ENCODE peak calls at places on chromosomes 16 and 17, in five cellular contexts. X is GM12865, G is AG04450, F is OCI-LY7, H is left lung. D is an unnamed sample.

GRCh38 chr17:17692353-17693252 is 11.3 kb downstream of the RAI1 start:
- DNase-seq in X (no peak), G (no peak), F (no peak), H (no peak), D (no peak)

GRCh38 chr17:76417499-76418143 is 33.2 kb downstream of the SPHK1 start:
- DNase-seq in X (no peak), G (no peak), F (peak), H (no peak), D (no peak)

GRCh38 chr17:49523706-49524472 is 28.8 kb downstream of the NGFR start:
- DNase-seq in X (no peak), G (no peak), F (no peak), H (no peak), D (no peak)

GRCh38 chr16:79390481-79391051 is 210.0 kb downstream of the MAF start:
- DNase-seq in X (no peak), G (no peak), F (no peak), H (no peak), D (no peak)

GRCh38 chr16:85206472-85207356 is 94.4 kb upstream of the CIBAR2 start:
- DNase-seq in X (no peak), G (no peak), F (no peak), H (peak), D (no peak)

GRCh38 chr17:57902117-57902799 is 52.4 kb upstream of the MRPS23 start:
- DNase-seq in X (peak), G (no peak), F (peak), H (no peak), D (no peak)

GRCh38 chr16:88681709-88682451 is 4.4 kb downstream of the SNAI3 start:
- DNase-seq in X (peak), G (no peak), F (peak), H (peak), D (no peak)

GRCh38 chr17:43832168-43832975 is 574 bp downstream of the MPP3 start:
- DNase-seq in X (no peak), G (peak), F (no peak), H (peak), D (no peak)

GRCh38 chr17:6700948-6701307 is 12.2 kb downstream of the SLC13A5 start:
- DNase-seq in X (no peak), G (no peak), F (no peak), H (no peak), D (no peak)

GRCh38 chr16:71254832-71255560 is 24.5 kb upstream of the HYDIN start:
- DNase-seq in X (no peak), G (no peak), F (peak), H (no peak), D (no peak)

GRCh38 chr17:62351176-62351575 is 29.2 kb upstream of the EFCAB3 start:
- DNase-seq in X (no peak), G (no peak), F (no peak), H (no peak), D (no peak)

GRCh38 chr17:76382305-76382802 is 2.1 kb upstream of the SPHK1 start:
- DNase-seq in X (no peak), G (no peak), F (no peak), H (peak), D (no peak)

GRCh38 chr16:11099672-11100195 is 155.4 kb downstream of the CLEC16A start:
- DNase-seq in X (peak), G (no peak), F (peak), H (no peak), D (no peak)

DNA sequence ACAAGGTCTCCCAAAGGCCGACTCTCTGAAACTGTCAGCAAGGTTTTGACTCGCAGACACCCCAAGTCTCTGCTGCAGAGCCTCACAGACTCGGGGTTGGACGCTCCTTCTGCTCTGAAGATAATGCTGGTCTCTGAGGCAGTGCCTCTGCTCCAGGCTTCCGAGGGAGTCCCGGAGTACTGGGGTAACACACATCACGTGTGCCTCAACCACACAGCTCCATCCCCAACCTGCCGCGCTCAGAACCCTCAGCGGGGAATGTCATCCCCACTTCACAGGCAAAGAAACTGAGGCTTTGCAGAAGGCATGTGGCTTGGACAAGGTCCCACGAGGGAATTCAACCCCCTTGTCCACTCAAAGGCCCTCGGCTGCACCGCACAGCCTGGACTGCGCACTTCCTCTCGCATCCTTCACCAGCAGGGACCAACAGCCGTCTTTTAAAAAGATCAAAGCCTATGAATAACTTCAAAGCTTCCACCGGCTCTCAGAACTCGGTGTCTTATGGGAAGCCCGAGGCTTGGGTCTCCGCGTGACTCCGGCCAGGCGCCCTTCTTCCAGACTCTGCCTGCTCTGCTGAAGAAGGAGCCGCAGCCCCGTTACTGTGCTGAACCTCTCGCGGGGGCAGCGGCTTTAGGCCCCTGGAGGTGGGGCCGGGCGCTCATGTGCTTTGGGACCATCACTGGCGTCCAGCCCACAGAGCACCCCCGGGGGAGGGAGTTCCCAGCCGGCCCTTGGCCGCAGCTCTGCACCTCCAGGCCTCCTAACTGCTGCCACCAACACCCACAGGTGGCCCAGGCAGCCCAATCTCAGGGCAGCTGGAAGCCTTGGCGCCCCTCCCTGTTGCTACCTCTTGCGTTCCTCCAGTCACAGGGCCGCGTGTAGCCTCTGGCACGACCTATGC is 2.2 kb downstream of the TMEM204 start:
- DNase-seq in X (no peak), G (no peak), F (no peak), H (no peak), D (no peak)
- H3K4me3 ChIP-seq in X (no peak), G (peak), F (no peak), H (peak), D (peak)

DNA sequence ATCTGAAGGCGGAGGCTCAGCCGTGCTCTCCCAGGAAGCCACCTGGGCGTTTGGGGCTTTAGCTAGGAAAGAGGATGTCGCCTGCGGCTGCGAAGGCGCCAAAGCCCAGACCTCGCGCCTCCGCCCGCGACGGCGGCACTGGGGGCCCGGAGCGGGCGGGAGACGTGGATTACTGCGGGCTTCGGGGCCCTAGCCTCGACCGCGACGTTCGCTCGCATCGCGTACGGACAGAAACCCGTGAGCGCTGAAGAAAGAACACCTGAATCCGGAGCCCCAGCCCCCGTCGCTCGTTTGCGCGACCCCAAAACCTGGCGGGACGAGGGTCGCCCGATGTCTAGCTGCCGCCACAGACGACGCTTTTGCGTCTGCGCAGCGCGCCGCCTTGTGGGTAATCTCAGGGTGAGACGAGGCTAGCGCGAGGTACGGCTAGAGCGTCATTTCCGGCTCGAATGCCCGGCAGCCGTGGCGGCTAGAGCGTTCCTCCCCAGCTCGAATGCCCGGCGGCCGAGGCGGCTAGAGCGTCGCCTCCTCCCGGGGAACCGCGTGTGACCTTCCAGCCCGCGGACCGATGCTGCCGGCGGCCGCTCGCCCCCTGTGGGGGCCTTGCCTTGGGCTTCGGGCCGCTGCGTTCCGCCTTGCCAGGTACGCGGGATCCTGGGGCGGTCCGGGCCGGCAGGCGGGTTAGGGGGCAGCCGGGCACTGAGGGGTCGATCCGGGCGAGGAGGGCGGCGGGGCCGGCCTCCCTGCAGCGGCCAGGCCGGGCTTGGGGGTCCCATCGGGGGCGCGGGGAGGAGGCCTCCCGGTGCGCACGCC is at the start of gene MRPL12:
- DNase-seq in X (peak), G (peak), F (peak), H (peak), D (peak)
- TF ChIP-seq CTCF in X (no peak), G (no peak), F (no peak), H (peak), D (no peak)

GRCh38 chr17:50944902-50945720 is 79.0 kb upstream of the TOB1 start:
- DNase-seq in X (no peak), G (no peak), F (no peak), H (no peak), D (no peak)
- H3K4me3 ChIP-seq in X (no peak), G (no peak), F (no peak), H (peak), D (no peak)

DNA sequence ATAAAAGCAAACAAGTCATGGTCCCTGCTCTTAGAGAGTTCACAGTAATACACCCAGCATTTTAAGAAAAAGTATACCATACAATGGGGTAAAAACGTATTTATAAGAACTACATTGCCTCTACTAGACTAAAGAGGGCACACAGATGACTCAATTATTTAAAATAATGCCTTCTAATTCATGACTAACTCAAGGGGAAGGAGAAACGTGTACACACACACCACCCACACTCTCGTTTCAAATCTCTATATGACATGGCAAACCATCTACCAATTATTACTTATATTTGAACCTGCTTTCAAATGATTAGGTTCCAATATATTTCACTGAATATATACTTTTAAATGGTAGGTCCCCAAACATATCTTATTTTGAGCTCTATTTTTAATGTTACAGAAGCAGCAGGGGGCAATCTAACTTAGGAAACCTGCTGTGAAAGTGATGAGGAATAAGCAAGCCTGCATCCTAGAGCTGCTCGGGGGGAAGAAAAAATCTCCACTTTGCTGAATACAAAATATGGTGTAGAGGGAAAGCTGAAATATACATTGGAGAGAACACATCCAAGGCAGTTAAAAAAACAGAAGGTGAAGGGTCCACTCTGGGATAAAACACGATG is 232.4 kb upstream of the PSMD7 start:
- DNase-seq in X (no peak), G (no peak), F (no peak), H (no peak), D (no peak)
- TF ChIP-seq CTCF in X (no peak), G (peak), F (no peak), H (no peak), D (no peak)

GRCh38 chr17:80472996-80473395 is 3.4 kb downstream of the NPTX1 start:
- DNase-seq in X (no peak), G (no peak), F (no peak), H (no peak), D (no peak)

GRCh38 chr17:80473701-80474100 is 2.7 kb downstream of the NPTX1 start:
- DNase-seq in X (no peak), G (no peak), F (no peak), H (no peak), D (no peak)

GRCh38 chr17:80474933-80475915 is 1.2 kb downstream of the NPTX1 start:
- DNase-seq in X (no peak), G (no peak), F (no peak), H (no peak), D (no peak)

GRCh38 chr17:80475949-80476876 is at the start of gene NPTX1:
- DNase-seq in X (no peak), G (no peak), F (no peak), H (no peak), D (no peak)

DNA sequence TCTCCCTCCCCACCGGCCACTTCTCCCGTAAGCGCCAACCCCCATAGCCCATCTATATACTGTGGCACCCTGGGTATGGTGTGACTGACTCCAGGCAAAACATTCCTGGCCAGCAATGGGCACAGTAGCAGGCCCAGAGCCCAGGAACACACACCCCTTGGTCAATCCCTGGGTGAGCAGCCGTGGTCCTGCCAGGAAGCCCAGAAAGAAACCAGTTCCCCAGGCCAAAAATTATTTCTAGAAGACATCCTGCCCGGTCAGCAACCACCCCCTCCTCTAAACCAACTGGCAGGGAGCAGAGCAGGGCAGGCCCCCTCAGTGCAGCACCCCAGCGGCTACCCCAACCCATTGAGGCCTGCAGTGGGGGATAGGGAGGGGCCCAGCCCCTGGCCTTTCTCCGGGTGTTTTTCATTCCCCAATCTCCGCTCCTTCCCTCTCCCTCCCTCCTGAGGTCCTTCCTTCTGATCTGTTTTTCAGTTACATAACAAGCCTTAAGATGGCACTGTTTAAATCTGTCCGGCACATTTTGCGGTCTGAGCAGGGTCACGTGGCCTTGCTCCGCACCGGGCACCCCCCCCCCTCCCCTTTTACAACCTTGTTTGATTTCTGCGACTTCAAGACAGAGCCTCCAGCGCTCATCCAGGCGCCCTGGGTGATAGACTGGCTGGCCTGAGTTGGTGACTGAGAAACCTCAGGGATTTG is 2.0 kb downstream of the NPTX1 start:
- DNase-seq in X (peak), G (no peak), F (peak), H (no peak), D (peak)
- H3K4me3 ChIP-seq in X (no peak), G (no peak), F (peak), H (no peak), D (no peak)

GRCh38 chr16:21264226-21265036 is 13.7 kb downstream of the CRYM start:
- DNase-seq in X (no peak), G (no peak), F (no peak), H (no peak), D (peak)
- TF ChIP-seq CTCF in X (no peak), G (no peak), F (no peak), H (no peak), D (no peak)

DNA sequence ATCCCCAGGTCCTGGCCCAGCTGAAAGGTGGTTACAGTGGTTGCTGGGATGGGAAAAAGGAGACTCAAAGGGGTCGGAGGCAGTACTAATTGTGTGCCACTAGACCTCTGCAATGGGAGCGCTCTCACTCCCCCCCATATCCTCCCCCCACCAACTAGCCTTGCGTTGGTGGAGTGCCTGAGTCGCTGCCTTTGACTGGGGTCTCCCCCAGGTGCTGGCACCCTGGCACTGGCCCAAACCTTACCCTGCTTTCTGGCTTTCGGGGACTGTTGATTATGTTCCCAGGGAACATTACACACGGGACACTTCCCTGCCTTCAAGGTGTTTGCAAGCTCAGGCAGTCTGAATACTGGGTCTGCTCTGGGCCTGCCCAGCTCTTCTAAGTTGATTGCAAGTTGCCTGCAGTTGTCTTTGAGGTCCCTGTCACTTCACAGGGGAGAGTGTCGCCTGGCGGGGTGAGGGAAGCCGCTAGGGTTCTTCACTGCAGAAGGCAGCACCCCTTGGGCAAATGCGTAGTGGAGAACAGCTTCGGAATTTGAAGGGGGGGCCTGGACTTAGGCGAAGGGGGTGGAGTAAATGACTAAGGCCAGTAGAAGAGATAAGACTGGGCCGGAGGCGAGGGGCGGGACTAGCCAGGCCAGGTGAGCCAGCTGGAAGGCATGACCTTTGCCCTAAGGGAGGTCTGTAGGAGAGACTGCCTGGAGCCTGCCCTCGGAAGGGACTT is 98.0 kb downstream of the RAB11FIP4 start:
- DNase-seq in X (no peak), G (no peak), F (no peak), H (peak), D (no peak)
- H3K4me3 ChIP-seq in X (no peak), G (no peak), F (peak), H (peak), D (no peak)

DNA sequence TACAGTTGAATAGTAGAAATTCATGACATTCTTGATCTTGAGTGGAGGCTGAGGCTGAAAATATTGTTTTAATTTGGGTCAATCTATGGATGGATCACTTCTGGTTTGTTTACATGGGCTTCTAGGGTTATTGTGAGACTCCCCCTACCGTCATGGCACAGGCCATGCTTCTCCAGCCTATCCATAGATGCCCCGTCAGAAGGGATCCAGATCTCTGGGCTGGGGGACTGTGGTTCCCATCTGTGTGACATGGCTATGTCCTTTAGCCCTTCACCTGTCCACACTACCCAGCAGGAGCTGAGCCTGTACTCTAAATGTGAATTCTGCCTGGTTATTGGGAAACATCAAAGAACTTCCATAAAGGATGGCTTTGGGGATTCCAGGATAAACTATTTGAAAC is 160.4 kb downstream of the ABCC12 start:
- DNase-seq in X (no peak), G (no peak), F (no peak), H (no peak), D (no peak)
- TF ChIP-seq CTCF in X (no peak), G (peak), F (peak), H (no peak), D (peak)

D was measured in HFF-Myc.